ENCODE peak calls at places on chromosomes 3 and 15, in six cellular contexts. J is GM13977, T is NB4, E is AG08396, H is caudate nucleus, S is fibroblast of pulmonary artery. O is an unnamed sample.
A peak's percentile ranks its signal among the peaks of the same experiment; 100 is the strongest.

GRCh38 chr15:90286678-90287077 is 21.2 kb downstream of the NGRN start:
- DNase-seq in J (peak; percentile 41), T (peak; percentile 66), E (no peak), H (no peak), S (peak; percentile 58), O (peak; percentile 43)

GRCh38 chr15:69340243-69340991 is 41.7 kb downstream of the PAQR5 start:
- DNase-seq in J (no peak), T (peak; percentile 22), E (no peak), H (no peak), S (no peak), O (no peak)

GRCh38 chr3:98612587-98612986 is 19.2 kb upstream of the CPOX start:
- DNase-seq in J (no peak), T (no peak), E (no peak), H (no peak), S (peak; percentile 11), O (no peak)

GRCh38 chr3:11159421-11159904 is 5.2 kb downstream of the HRH1 start:
- DNase-seq in J (no peak), T (peak; percentile 67), E (peak; percentile 70), H (no peak), S (peak; percentile 91), O (no peak)

GRCh38 chr3:143294183-143294582 is 174.6 kb downstream of the CHST2 start:
- DNase-seq in J (peak; percentile 27), T (no peak), E (no peak), H (no peak), S (no peak), O (no peak)

GRCh38 chr3:11641683-11642407 is 1.9 kb downstream of the VGLL4 start:
- DNase-seq in J (peak; percentile 34), T (peak; percentile 56), E (no peak), H (no peak), S (peak; percentile 71), O (peak; percentile 31)

GRCh38 chr3:186534113-186534669 is 10.0 kb downstream of the CRYGS start:
- DNase-seq in J (peak; percentile 57), T (peak; percentile 84), E (no peak), H (no peak), S (no peak), O (no peak)

GRCh38 chr3:134374791-134375541 is 719 bp upstream of the AMOTL2 start:
- DNase-seq in J (no peak), T (no peak), E (no peak), H (no peak), S (no peak), O (peak; percentile 42)

GRCh38 chr15:82952156-82953081 is at the start of gene HOMER2:
- DNase-seq in J (peak; percentile 52), T (peak; percentile 35), E (peak; percentile 64), H (no peak), S (no peak), O (peak; percentile 58)

GRCh38 chr15:82186748-82187415 is 75.7 kb downstream of the EFL1 start:
- DNase-seq in J (peak; percentile 36), T (no peak), E (no peak), H (no peak), S (no peak), O (no peak)

GRCh38 chr15:70116317-70116716 is 18.6 kb upstream of the TLE3 start:
- DNase-seq in J (no peak), T (no peak), E (no peak), H (no peak), S (no peak), O (no peak)

GRCh38 chr3:52019352-52020080 is 23.8 kb upstream of the RPL29 start:
- DNase-seq in J (no peak), T (peak; percentile 76), E (no peak), H (peak; percentile 19), S (peak; percentile 37), O (no peak)

GRCh38 chr15:95973566-95974256 is 356.8 kb upstream of the NR2F2 start:
- DNase-seq in J (no peak), T (peak; percentile 53), E (no peak), H (no peak), S (no peak), O (no peak)

GRCh38 chr15:101045835-101046691 is 126.9 kb downstream of the LRRK1 start:
- DNase-seq in J (no peak), T (no peak), E (no peak), H (no peak), S (no peak), O (peak; percentile 1)

GRCh38 chr15:71899665-71900064 is 89.3 kb downstream of the NR2E3 start:
- DNase-seq in J (no peak), T (no peak), E (no peak), H (no peak), S (no peak), O (peak; percentile 24)

GRCh38 chr15:46386356-46386755 is 751.5 kb downstream of the SQOR start:
- DNase-seq in J (no peak), T (no peak), E (no peak), H (no peak), S (no peak), O (no peak)

GRCh38 chr15:37774961-37775360 is 159.5 kb upstream of the TMCO5A start:
- DNase-seq in J (no peak), T (no peak), E (no peak), H (no peak), S (no peak), O (no peak)

GRCh38 chr15:41825572-41826535 is 2.0 kb upstream of the JMJD7 start:
- DNase-seq in J (no peak), T (no peak), E (no peak), H (no peak), S (no peak), O (no peak)

GRCh38 chr3:66572938-66573710 is 72.3 kb upstream of the LRIG1 start:
- DNase-seq in J (no peak), T (peak; percentile 10), E (no peak), H (no peak), S (no peak), O (peak; percentile 45)

GRCh38 chr3:114551770-114552526 is 258.1 kb downstream of the TIGIT start:
- DNase-seq in J (no peak), T (no peak), E (no peak), H (no peak), S (peak; percentile 69), O (no peak)